ENCODE peak calls at places on chromosomes 7 and 10, in eight cellular contexts. One of them, this sample, is unnamed.

GRCh38 chr7:120979765-120980499 is 8.6 kb upstream of the CPED1 start:
- DNase-seq in H7: no peak
- DNase-seq in stomach: no peak
- DNase-seq in occipital lobe: no peak
- DNase-seq in activated CD4-positive, alpha-beta T cell treated with anti-CD3 and anti-CD28 coated beads, Interleukin-2, amount 10 ng/mL, durations not matched to agents 7 days and 5 days: no peak
- DNase-seq in GM23338: peak
- DNase-seq in H9: no peak
- DNase-seq in LoVo: no peak
- DNase-seq in this sample: no peak

GRCh38 chr10:108358912-108359311 is 1194.4 kb upstream of the SORCS1 start:
- DNase-seq in H7: no peak
- DNase-seq in stomach: no peak
- DNase-seq in occipital lobe: no peak
- DNase-seq in activated CD4-positive, alpha-beta T cell treated with anti-CD3 and anti-CD28 coated beads, Interleukin-2, amount 10 ng/mL, durations not matched to agents 7 days and 5 days: no peak
- DNase-seq in GM23338: no peak
- DNase-seq in H9: no peak
- DNase-seq in LoVo: peak
- DNase-seq in this sample: no peak

GRCh38 chr7:41065663-41066062 is 637.2 kb downstream of the INHBA start:
- DNase-seq in H7: no peak
- DNase-seq in stomach: no peak
- DNase-seq in occipital lobe: no peak
- DNase-seq in activated CD4-positive, alpha-beta T cell treated with anti-CD3 and anti-CD28 coated beads, Interleukin-2, amount 10 ng/mL, durations not matched to agents 7 days and 5 days: no peak
- DNase-seq in GM23338: peak
- DNase-seq in H9: no peak
- DNase-seq in LoVo: peak
- DNase-seq in this sample: no peak

GRCh38 chr10:19654576-19654975 is 161.7 kb upstream of the PLXDC2 start:
- DNase-seq in H7: no peak
- DNase-seq in stomach: no peak
- DNase-seq in occipital lobe: no peak
- DNase-seq in activated CD4-positive, alpha-beta T cell treated with anti-CD3 and anti-CD28 coated beads, Interleukin-2, amount 10 ng/mL, durations not matched to agents 7 days and 5 days: no peak
- DNase-seq in GM23338: no peak
- DNase-seq in H9: no peak
- DNase-seq in LoVo: no peak
- DNase-seq in this sample: no peak

GRCh38 chr10:22666287-22667092 is 47.9 kb downstream of the PIP4K2A start:
- DNase-seq in H7: no peak
- DNase-seq in stomach: peak
- DNase-seq in occipital lobe: no peak
- DNase-seq in activated CD4-positive, alpha-beta T cell treated with anti-CD3 and anti-CD28 coated beads, Interleukin-2, amount 10 ng/mL, durations not matched to agents 7 days and 5 days: peak
- DNase-seq in GM23338: no peak
- DNase-seq in H9: no peak
- DNase-seq in LoVo: no peak
- DNase-seq in this sample: no peak

GRCh38 chr10:113494736-113495135 is 58.1 kb upstream of the HABP2 start:
- DNase-seq in H7: no peak
- DNase-seq in stomach: no peak
- DNase-seq in occipital lobe: no peak
- DNase-seq in activated CD4-positive, alpha-beta T cell treated with anti-CD3 and anti-CD28 coated beads, Interleukin-2, amount 10 ng/mL, durations not matched to agents 7 days and 5 days: no peak
- DNase-seq in GM23338: peak
- DNase-seq in H9: no peak
- DNase-seq in LoVo: no peak
- DNase-seq in this sample: no peak

GRCh38 chr7:129166745-129167144 is 21.7 kb upstream of the SMO start:
- DNase-seq in H7: no peak
- DNase-seq in stomach: no peak
- DNase-seq in occipital lobe: no peak
- DNase-seq in activated CD4-positive, alpha-beta T cell treated with anti-CD3 and anti-CD28 coated beads, Interleukin-2, amount 10 ng/mL, durations not matched to agents 7 days and 5 days: no peak
- DNase-seq in GM23338: no peak
- DNase-seq in H9: no peak
- DNase-seq in LoVo: no peak
- DNase-seq in this sample: no peak

GRCh38 chr10:100567249-100567648 is 31.5 kb downstream of the HIF1AN start:
- DNase-seq in H7: peak
- DNase-seq in stomach: no peak
- DNase-seq in occipital lobe: no peak
- DNase-seq in activated CD4-positive, alpha-beta T cell treated with anti-CD3 and anti-CD28 coated beads, Interleukin-2, amount 10 ng/mL, durations not matched to agents 7 days and 5 days: no peak
- DNase-seq in GM23338: no peak
- DNase-seq in H9: peak
- DNase-seq in LoVo: no peak
- DNase-seq in this sample: no peak

GRCh38 chr7:16982640-16983103 is 100.9 kb upstream of the AGR3 start:
- DNase-seq in H7: peak
- DNase-seq in stomach: no peak
- DNase-seq in occipital lobe: no peak
- DNase-seq in activated CD4-positive, alpha-beta T cell treated with anti-CD3 and anti-CD28 coated beads, Interleukin-2, amount 10 ng/mL, durations not matched to agents 7 days and 5 days: peak
- DNase-seq in GM23338: peak
- DNase-seq in H9: no peak
- DNase-seq in LoVo: peak
- DNase-seq in this sample: no peak

GRCh38 chr10:18140957-18141888 is 999 bp downstream of the CACNB2 start:
- DNase-seq in H7: peak
- DNase-seq in stomach: no peak
- DNase-seq in occipital lobe: no peak
- DNase-seq in activated CD4-positive, alpha-beta T cell treated with anti-CD3 and anti-CD28 coated beads, Interleukin-2, amount 10 ng/mL, durations not matched to agents 7 days and 5 days: no peak
- DNase-seq in GM23338: peak
- DNase-seq in H9: peak
- DNase-seq in LoVo: no peak
- DNase-seq in this sample: no peak

GRCh38 chr10:69638642-69639041 is 8.6 kb downstream of the FAM241B start:
- DNase-seq in H7: no peak
- DNase-seq in stomach: no peak
- DNase-seq in occipital lobe: no peak
- DNase-seq in activated CD4-positive, alpha-beta T cell treated with anti-CD3 and anti-CD28 coated beads, Interleukin-2, amount 10 ng/mL, durations not matched to agents 7 days and 5 days: no peak
- DNase-seq in GM23338: no peak
- DNase-seq in H9: no peak
- DNase-seq in LoVo: no peak
- DNase-seq in this sample: no peak

GRCh38 chr7:124671976-124672375 is 93.6 kb downstream of the GPR37 start:
- DNase-seq in H7: no peak
- DNase-seq in stomach: no peak
- DNase-seq in occipital lobe: no peak
- DNase-seq in activated CD4-positive, alpha-beta T cell treated with anti-CD3 and anti-CD28 coated beads, Interleukin-2, amount 10 ng/mL, durations not matched to agents 7 days and 5 days: no peak
- DNase-seq in GM23338: no peak
- DNase-seq in H9: no peak
- DNase-seq in LoVo: no peak
- DNase-seq in this sample: no peak

GRCh38 chr7:69211739-69212138 is 386.5 kb upstream of the AUTS2 start:
- DNase-seq in H7: peak
- DNase-seq in stomach: no peak
- DNase-seq in occipital lobe: no peak
- DNase-seq in activated CD4-positive, alpha-beta T cell treated with anti-CD3 and anti-CD28 coated beads, Interleukin-2, amount 10 ng/mL, durations not matched to agents 7 days and 5 days: no peak
- DNase-seq in GM23338: peak
- DNase-seq in H9: peak
- DNase-seq in LoVo: no peak
- DNase-seq in this sample: no peak

GRCh38 chr7:81626008-81626407 is 143.8 kb downstream of the HGF start:
- DNase-seq in H7: no peak
- DNase-seq in stomach: no peak
- DNase-seq in occipital lobe: no peak
- DNase-seq in activated CD4-positive, alpha-beta T cell treated with anti-CD3 and anti-CD28 coated beads, Interleukin-2, amount 10 ng/mL, durations not matched to agents 7 days and 5 days: no peak
- DNase-seq in GM23338: no peak
- DNase-seq in H9: no peak
- DNase-seq in LoVo: no peak
- DNase-seq in this sample: no peak

GRCh38 chr7:44377134-44377463 is 51.7 kb upstream of the CAMK2B start:
- DNase-seq in H7: peak
- DNase-seq in stomach: no peak
- DNase-seq in occipital lobe: no peak
- DNase-seq in activated CD4-positive, alpha-beta T cell treated with anti-CD3 and anti-CD28 coated beads, Interleukin-2, amount 10 ng/mL, durations not matched to agents 7 days and 5 days: no peak
- DNase-seq in GM23338: no peak
- DNase-seq in H9: peak
- DNase-seq in LoVo: no peak
- DNase-seq in this sample: no peak

GRCh38 chr7:128405345-128406146 is 4.2 kb downstream of the IMPDH1 start:
- DNase-seq in H7: peak
- DNase-seq in stomach: peak
- DNase-seq in occipital lobe: no peak
- DNase-seq in activated CD4-positive, alpha-beta T cell treated with anti-CD3 and anti-CD28 coated beads, Interleukin-2, amount 10 ng/mL, durations not matched to agents 7 days and 5 days: peak
- DNase-seq in GM23338: peak
- DNase-seq in H9: peak
- DNase-seq in LoVo: peak
- DNase-seq in this sample: peak

GRCh38 chr7:66169616-66170015 is 35.5 kb upstream of the TPST1 start:
- DNase-seq in H7: no peak
- DNase-seq in stomach: no peak
- DNase-seq in occipital lobe: no peak
- DNase-seq in activated CD4-positive, alpha-beta T cell treated with anti-CD3 and anti-CD28 coated beads, Interleukin-2, amount 10 ng/mL, durations not matched to agents 7 days and 5 days: no peak
- DNase-seq in GM23338: no peak
- DNase-seq in H9: no peak
- DNase-seq in LoVo: no peak
- DNase-seq in this sample: no peak

GRCh38 chr7:101133621-101134398 is 6.9 kb downstream of the SERPINE1 start:
- DNase-seq in H7: peak
- DNase-seq in stomach: no peak
- DNase-seq in occipital lobe: no peak
- DNase-seq in activated CD4-positive, alpha-beta T cell treated with anti-CD3 and anti-CD28 coated beads, Interleukin-2, amount 10 ng/mL, durations not matched to agents 7 days and 5 days: no peak
- DNase-seq in GM23338: no peak
- DNase-seq in H9: no peak
- DNase-seq in LoVo: no peak
- DNase-seq in this sample: no peak

GRCh38 chr7:13687500-13687899 is 302.0 kb downstream of the ETV1 start:
- DNase-seq in H7: no peak
- DNase-seq in stomach: no peak
- DNase-seq in occipital lobe: no peak
- DNase-seq in activated CD4-positive, alpha-beta T cell treated with anti-CD3 and anti-CD28 coated beads, Interleukin-2, amount 10 ng/mL, durations not matched to agents 7 days and 5 days: no peak
- DNase-seq in GM23338: no peak
- DNase-seq in H9: no peak
- DNase-seq in LoVo: no peak
- DNase-seq in this sample: no peak

GRCh38 chr7:15046851-15047250 is 144.3 kb upstream of the DGKB start:
- DNase-seq in H7: no peak
- DNase-seq in stomach: no peak
- DNase-seq in occipital lobe: no peak
- DNase-seq in activated CD4-positive, alpha-beta T cell treated with anti-CD3 and anti-CD28 coated beads, Interleukin-2, amount 10 ng/mL, durations not matched to agents 7 days and 5 days: no peak
- DNase-seq in GM23338: no peak
- DNase-seq in H9: no peak
- DNase-seq in LoVo: no peak
- DNase-seq in this sample: no peak

GRCh38 chr7:157527686-157528085 is 190.9 kb downstream of the DNAJB6 start:
- DNase-seq in H7: no peak
- DNase-seq in stomach: peak
- DNase-seq in occipital lobe: no peak
- DNase-seq in activated CD4-positive, alpha-beta T cell treated with anti-CD3 and anti-CD28 coated beads, Interleukin-2, amount 10 ng/mL, durations not matched to agents 7 days and 5 days: no peak
- DNase-seq in GM23338: no peak
- DNase-seq in H9: peak
- DNase-seq in LoVo: no peak
- DNase-seq in this sample: no peak

GRCh38 chr7:30887464-30887872 is 24.2 kb upstream of the AQP1 start:
- DNase-seq in H7: peak
- DNase-seq in stomach: no peak
- DNase-seq in occipital lobe: no peak
- DNase-seq in activated CD4-positive, alpha-beta T cell treated with anti-CD3 and anti-CD28 coated beads, Interleukin-2, amount 10 ng/mL, durations not matched to agents 7 days and 5 days: no peak
- DNase-seq in GM23338: no peak
- DNase-seq in H9: no peak
- DNase-seq in LoVo: no peak
- DNase-seq in this sample: no peak

GRCh38 chr10:93357680-93358079 is 124.5 kb downstream of the MYOF start:
- DNase-seq in H7: peak
- DNase-seq in stomach: no peak
- DNase-seq in occipital lobe: no peak
- DNase-seq in activated CD4-positive, alpha-beta T cell treated with anti-CD3 and anti-CD28 coated beads, Interleukin-2, amount 10 ng/mL, durations not matched to agents 7 days and 5 days: peak
- DNase-seq in GM23338: peak
- DNase-seq in H9: peak
- DNase-seq in LoVo: no peak
- DNase-seq in this sample: no peak

GRCh38 chr10:118397391-118397790 is 55.3 kb upstream of the FAM204A start:
- DNase-seq in H7: no peak
- DNase-seq in stomach: no peak
- DNase-seq in occipital lobe: no peak
- DNase-seq in activated CD4-positive, alpha-beta T cell treated with anti-CD3 and anti-CD28 coated beads, Interleukin-2, amount 10 ng/mL, durations not matched to agents 7 days and 5 days: no peak
- DNase-seq in GM23338: no peak
- DNase-seq in H9: no peak
- DNase-seq in LoVo: no peak
- DNase-seq in this sample: no peak

GRCh38 chr10:71608863-71609768 is 110.5 kb downstream of the C10orf105 start:
- DNase-seq in H7: peak
- DNase-seq in stomach: peak
- DNase-seq in occipital lobe: peak
- DNase-seq in activated CD4-positive, alpha-beta T cell treated with anti-CD3 and anti-CD28 coated beads, Interleukin-2, amount 10 ng/mL, durations not matched to agents 7 days and 5 days: peak
- DNase-seq in GM23338: peak
- DNase-seq in H9: peak
- DNase-seq in LoVo: peak
- DNase-seq in this sample: peak

GRCh38 chr10:3192856-3193635 is 20.5 kb upstream of the PITRM1 start:
- DNase-seq in H7: peak
- DNase-seq in stomach: peak
- DNase-seq in occipital lobe: no peak
- DNase-seq in activated CD4-positive, alpha-beta T cell treated with anti-CD3 and anti-CD28 coated beads, Interleukin-2, amount 10 ng/mL, durations not matched to agents 7 days and 5 days: peak
- DNase-seq in GM23338: peak
- DNase-seq in H9: no peak
- DNase-seq in LoVo: peak
- DNase-seq in this sample: peak

GRCh38 chr7:94276797-94277196 is 117.9 kb upstream of the COL1A2 start:
- DNase-seq in H7: no peak
- DNase-seq in stomach: no peak
- DNase-seq in occipital lobe: no peak
- DNase-seq in activated CD4-positive, alpha-beta T cell treated with anti-CD3 and anti-CD28 coated beads, Interleukin-2, amount 10 ng/mL, durations not matched to agents 7 days and 5 days: no peak
- DNase-seq in GM23338: peak
- DNase-seq in H9: no peak
- DNase-seq in LoVo: no peak
- DNase-seq in this sample: no peak

GRCh38 chr10:59805043-59805442 is 51.8 kb upstream of the MRLN start:
- DNase-seq in H7: peak
- DNase-seq in stomach: peak
- DNase-seq in occipital lobe: no peak
- DNase-seq in activated CD4-positive, alpha-beta T cell treated with anti-CD3 and anti-CD28 coated beads, Interleukin-2, amount 10 ng/mL, durations not matched to agents 7 days and 5 days: no peak
- DNase-seq in GM23338: peak
- DNase-seq in H9: peak
- DNase-seq in LoVo: no peak
- DNase-seq in this sample: peak

GRCh38 chr7:121610243-121610642 is 214.1 kb upstream of the FAM3C start:
- DNase-seq in H7: no peak
- DNase-seq in stomach: peak
- DNase-seq in occipital lobe: no peak
- DNase-seq in activated CD4-positive, alpha-beta T cell treated with anti-CD3 and anti-CD28 coated beads, Interleukin-2, amount 10 ng/mL, durations not matched to agents 7 days and 5 days: no peak
- DNase-seq in GM23338: no peak
- DNase-seq in H9: no peak
- DNase-seq in LoVo: no peak
- DNase-seq in this sample: no peak

GRCh38 chr10:3774018-3774813 is 10.8 kb downstream of the KLF6 start:
- DNase-seq in H7: no peak
- DNase-seq in stomach: no peak
- DNase-seq in occipital lobe: no peak
- DNase-seq in activated CD4-positive, alpha-beta T cell treated with anti-CD3 and anti-CD28 coated beads, Interleukin-2, amount 10 ng/mL, durations not matched to agents 7 days and 5 days: no peak
- DNase-seq in GM23338: no peak
- DNase-seq in H9: peak
- DNase-seq in LoVo: no peak
- DNase-seq in this sample: no peak

GRCh38 chr7:105776986-105777910 is 99.2 kb downstream of the ATXN7L1 start:
- DNase-seq in H7: no peak
- DNase-seq in stomach: no peak
- DNase-seq in occipital lobe: no peak
- DNase-seq in activated CD4-positive, alpha-beta T cell treated with anti-CD3 and anti-CD28 coated beads, Interleukin-2, amount 10 ng/mL, durations not matched to agents 7 days and 5 days: no peak
- DNase-seq in GM23338: no peak
- DNase-seq in H9: no peak
- DNase-seq in LoVo: no peak
- DNase-seq in this sample: no peak

GRCh38 chr7:106864298-106865081 is 592 bp upstream of the PIK3CG start:
- DNase-seq in H7: no peak
- DNase-seq in stomach: no peak
- DNase-seq in occipital lobe: no peak
- DNase-seq in activated CD4-positive, alpha-beta T cell treated with anti-CD3 and anti-CD28 coated beads, Interleukin-2, amount 10 ng/mL, durations not matched to agents 7 days and 5 days: peak
- DNase-seq in GM23338: no peak
- DNase-seq in H9: no peak
- DNase-seq in LoVo: no peak
- DNase-seq in this sample: no peak